ENCODE peak calls at places on chromosomes 1 and 21, in ten cellular contexts. F, N, P, W, O, R, K, G, H and L are unnamed samples. For H3K27me3 and H3K9me3, the result is how much of the 10 kb centered on the place peaks cover.

GRCh38 chr1:30684881-30685795 is 38.2 kb downstream of the MATN1 start:
- DNase-seq in F (peak), P (peak), O (peak), G (no peak), W (peak), K (no peak), R (peak), N (peak), H (no peak), L (peak)

GRCh38 chr1:87329051-87329755 is 523 bp downstream of the LMO4 start:
- DNase-seq in O (peak), R (peak), F (peak), W (peak), P (peak), H (peak), N (peak), K (no peak), G (peak), L (peak)

GRCh38 chr21:38343691-38344090 is 86.9 kb downstream of the KCNJ15 start:
- DNase-seq in N (peak), G (no peak), R (no peak), K (no peak), H (peak), P (peak), F (peak), W (no peak), O (no peak), L (no peak)

GRCh38 chr1:27070390-27071048 is 57.9 kb upstream of the TENT5B start:
- DNase-seq in R (peak), K (no peak), G (no peak), W (no peak), F (peak), H (no peak), N (no peak), P (no peak), O (no peak), L (no peak)

GRCh38 chr1:94322696-94323095 is 85.3 kb upstream of the ARHGAP29 start:
- DNase-seq in F (no peak), O (no peak), P (no peak), G (no peak), W (no peak), R (peak), H (no peak), K (no peak), N (no peak), L (peak)

GRCh38 chr1:17419626-17420328 is 19.7 kb downstream of the RCC2 start:
- DNase-seq in K (peak), N (peak), G (peak), H (peak), W (peak), F (peak), P (peak), O (peak), R (peak), L (peak)

GRCh38 chr1:191240925-191241324 is 763.3 kb upstream of the BRINP3 start:
- DNase-seq in K (no peak), W (no peak), G (no peak), H (peak), N (no peak), O (no peak), P (no peak), R (no peak), F (no peak), L (no peak)

GRCh38 chr1:173914366-173914871 is 2.7 kb downstream of the SERPINC1 start:
- DNase-seq in O (peak), F (peak), R (peak), P (no peak), W (no peak), K (no peak), H (peak), G (no peak), N (no peak), L (no peak)

GRCh38 chr1:31764307-31765040 is at the start of gene ADGRB2:
- DNase-seq in P (no peak), R (peak), F (no peak), H (no peak), K (no peak), N (no peak), O (no peak), W (no peak), G (no peak), L (peak)

GRCh38 chr1:33725037-33725436 is 138.8 kb upstream of the HMGB4 start:
- DNase-seq in G (no peak), P (no peak), K (no peak), W (no peak), F (no peak), H (no peak), O (no peak), R (no peak), N (no peak), L (no peak)

GRCh38 chr1:34398205-34398915 is 221.7 kb downstream of the C1orf94 start:
- DNase-seq in O (no peak), N (no peak), H (no peak), G (no peak), R (no peak), K (no peak), P (no peak), W (no peak), F (no peak), L (no peak)

GRCh38 chr1:208934933-208935332 is 648.6 kb upstream of the CAMK1G start:
- DNase-seq in H (no peak), O (no peak), K (no peak), R (no peak), P (no peak), W (no peak), N (no peak), G (no peak), F (no peak), L (no peak)

GRCh38 chr1:86205741-86206140 is 49.2 kb upstream of the COL24A1 start:
- DNase-seq in N (no peak), P (no peak), K (no peak), R (no peak), H (no peak), O (no peak), W (no peak), F (no peak), G (no peak), L (no peak)

GRCh38 chr1:68141079-68141800 is 90.8 kb upstream of the DIRAS3 start:
- DNase-seq in N (no peak), G (no peak), R (peak), O (no peak), H (peak), F (no peak), W (no peak), K (no peak), P (no peak), L (no peak)

GRCh38 chr21:43020177-43020576 is 45.8 kb downstream of the PKNOX1 start:
- DNase-seq in O (no peak), R (no peak), H (no peak), N (no peak), P (no peak), G (no peak), K (no peak), F (no peak), W (no peak), L (no peak)

GRCh38 chr1:145972580-145972979 is 8.1 kb downstream of the POLR3GL start:
- DNase-seq in K (no peak), N (no peak), F (no peak), H (no peak), R (peak), O (no peak), G (no peak), W (no peak), P (peak), L (no peak)

GRCh38 chr1:156806512-156807440 is 9.9 kb downstream of the SH2D2A start:
- DNase-seq in H (no peak), R (no peak), G (no peak), P (peak), N (no peak), W (no peak), O (no peak), F (no peak), K (no peak), L (no peak)

GRCh38 chr1:203268901-203269653 is 36.2 kb upstream of the BTG2 start:
- DNase-seq in K (peak), N (peak), P (peak), O (peak), F (peak), W (no peak), R (peak), H (peak), G (no peak), L (no peak)

DNA sequence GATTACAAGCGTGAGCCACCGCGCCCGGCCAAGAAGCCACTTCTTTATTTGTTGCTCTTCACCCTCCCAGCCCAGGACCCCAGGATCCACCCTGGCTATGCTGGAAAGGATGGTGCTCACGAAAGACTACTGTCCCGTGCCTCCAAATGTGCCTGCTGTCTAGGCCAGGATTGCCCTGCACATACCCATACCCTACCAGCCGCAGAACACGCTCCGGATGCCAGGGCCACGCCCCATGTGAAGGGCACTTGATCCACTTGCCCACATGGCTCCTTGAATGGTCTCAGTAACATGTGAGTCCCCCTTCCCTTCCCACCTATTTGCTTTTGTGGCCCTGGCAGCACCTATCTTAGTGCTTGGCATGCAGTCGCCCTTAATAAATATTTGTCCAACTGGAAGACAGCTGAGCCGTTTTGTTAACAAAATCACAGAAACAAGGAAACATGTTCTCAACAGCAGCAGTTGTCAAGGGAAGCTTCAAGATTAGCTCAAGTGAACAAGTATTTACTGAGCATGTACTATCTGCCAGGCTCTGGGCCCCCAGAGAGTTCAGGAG is 13.8 kb upstream of the UBXN10 start:
- DNase-seq in W (no peak), P (no peak), K (no peak), H (no peak), O (no peak), F (no peak), N (peak), G (no peak), R (no peak), L (no peak)
- H3K27me3 ChIP-seq in W (under half), P (under half), K (under half), H (under half), O (under half), F (under half), N (under half), G (under half), R (under half), L (under half)

DNA sequence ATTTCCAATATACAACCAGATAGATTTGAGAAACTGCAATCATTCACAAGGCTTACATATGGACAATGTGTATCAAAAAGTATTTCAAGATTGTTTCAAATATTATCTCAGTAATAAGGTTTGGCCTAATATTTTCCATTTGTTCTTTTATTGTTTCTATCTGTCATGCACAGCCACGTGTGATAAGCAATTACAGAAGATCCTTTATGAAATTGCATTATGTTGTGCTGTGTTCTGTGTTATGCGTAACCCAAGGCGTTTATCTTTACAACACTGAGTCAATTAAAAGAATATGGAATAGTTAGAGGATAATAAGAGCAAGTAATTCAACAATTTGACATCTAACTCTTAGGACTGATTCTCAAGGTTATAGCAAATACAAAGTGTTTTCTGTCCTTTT is 1009.3 kb upstream of the PRMT6 start:
- DNase-seq in F (no peak), K (no peak), W (no peak), P (no peak), N (no peak), H (no peak), G (no peak), O (no peak), R (no peak), L (no peak)
- H3K9me3 ChIP-seq in F (under half), K (under half), W (under half), P (under half), N (under half), H (under half), G (under half), O (under half), R (under half), L (under half)

GRCh38 chr1:109776911-109777310 is 13.2 kb upstream of the EPS8L3 start:
- DNase-seq in N (peak), F (peak), R (peak), K (peak), O (peak), H (peak), G (peak), W (peak), P (peak), L (peak)

GRCh38 chr1:109775408-109775807 is 11.7 kb upstream of the EPS8L3 start:
- DNase-seq in N (no peak), G (no peak), F (no peak), H (no peak), P (no peak), R (no peak), O (no peak), K (no peak), W (peak), L (no peak)

GRCh38 chr1:109777980-109778625 is 14.4 kb upstream of the EPS8L3 start:
- DNase-seq in O (no peak), G (peak), K (no peak), P (peak), N (no peak), W (peak), F (peak), H (no peak), R (peak), L (no peak)

GRCh38 chr1:109776206-109776835 is 12.6 kb upstream of the EPS8L3 start:
- DNase-seq in O (no peak), F (peak), G (peak), W (peak), H (no peak), N (no peak), P (peak), K (no peak), R (peak), L (no peak)

GRCh38 chr1:109777436-109777835 is 13.7 kb upstream of the EPS8L3 start:
- DNase-seq in K (no peak), W (peak), O (no peak), P (peak), H (no peak), F (peak), R (no peak), G (peak), N (no peak), L (no peak)
- H3K4me3 ChIP-seq in K (no peak), W (no peak), O (no peak), P (no peak), H (no peak), F (no peak), R (no peak), G (no peak), N (no peak), L (no peak)

DNA sequence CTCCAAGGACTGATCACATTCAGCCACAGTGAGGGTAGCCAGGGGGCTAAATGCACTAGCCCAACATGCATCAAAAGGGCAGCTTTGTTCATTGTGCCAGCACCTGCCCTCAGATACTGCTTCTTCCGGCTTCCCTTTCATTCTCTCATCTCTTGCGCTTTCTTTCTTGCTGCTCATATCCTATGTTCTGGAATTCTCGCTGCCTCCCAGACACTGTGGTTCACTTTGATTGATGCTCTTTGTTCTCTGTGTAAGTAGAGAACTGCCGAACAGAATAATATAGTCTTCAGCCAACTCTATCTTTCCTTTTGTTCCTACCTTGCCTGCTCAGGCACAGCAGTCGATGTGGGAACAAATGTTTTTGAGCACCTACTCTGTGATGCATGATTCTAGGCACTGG is 50.1 kb upstream of the SYT6 start:
- DNase-seq in P (no peak), F (no peak), G (no peak), H (no peak), W (no peak), R (no peak), O (no peak), N (no peak), K (no peak), L (no peak)
- H3K27me3 ChIP-seq in P (under half), F (under half), G (half or more), H (under half), W (under half), R (under half), O (under half), N (under half), K (under half), L (under half)

DNA sequence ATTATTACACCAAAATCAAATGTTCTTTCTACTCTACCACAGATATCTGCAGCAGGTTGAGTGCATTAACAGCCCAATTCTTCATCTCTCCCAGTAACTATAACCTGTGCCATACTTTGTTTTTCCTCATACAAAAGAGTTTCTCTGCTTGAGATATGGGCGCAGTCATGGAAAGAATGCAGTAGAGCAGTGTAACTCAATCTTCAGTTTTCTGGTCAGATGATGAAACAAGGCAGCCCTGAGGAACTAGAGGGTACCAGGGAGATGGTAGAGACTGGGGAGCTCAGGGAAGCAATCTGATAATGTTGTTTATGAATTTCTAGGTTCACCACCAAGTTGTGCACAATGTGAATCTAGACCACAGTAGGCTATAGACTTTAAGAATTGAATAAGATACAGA is 39.6 kb downstream of the ASPM start:
- DNase-seq in K (no peak), R (no peak), O (no peak), G (no peak), F (no peak), N (no peak), H (no peak), P (no peak), W (no peak), L (no peak)
- H3K9me3 ChIP-seq in K (under half), R (under half), O (under half), G (under half), F (under half), N (under half), H (under half), P (under half), W (under half), L (under half)

DNA sequence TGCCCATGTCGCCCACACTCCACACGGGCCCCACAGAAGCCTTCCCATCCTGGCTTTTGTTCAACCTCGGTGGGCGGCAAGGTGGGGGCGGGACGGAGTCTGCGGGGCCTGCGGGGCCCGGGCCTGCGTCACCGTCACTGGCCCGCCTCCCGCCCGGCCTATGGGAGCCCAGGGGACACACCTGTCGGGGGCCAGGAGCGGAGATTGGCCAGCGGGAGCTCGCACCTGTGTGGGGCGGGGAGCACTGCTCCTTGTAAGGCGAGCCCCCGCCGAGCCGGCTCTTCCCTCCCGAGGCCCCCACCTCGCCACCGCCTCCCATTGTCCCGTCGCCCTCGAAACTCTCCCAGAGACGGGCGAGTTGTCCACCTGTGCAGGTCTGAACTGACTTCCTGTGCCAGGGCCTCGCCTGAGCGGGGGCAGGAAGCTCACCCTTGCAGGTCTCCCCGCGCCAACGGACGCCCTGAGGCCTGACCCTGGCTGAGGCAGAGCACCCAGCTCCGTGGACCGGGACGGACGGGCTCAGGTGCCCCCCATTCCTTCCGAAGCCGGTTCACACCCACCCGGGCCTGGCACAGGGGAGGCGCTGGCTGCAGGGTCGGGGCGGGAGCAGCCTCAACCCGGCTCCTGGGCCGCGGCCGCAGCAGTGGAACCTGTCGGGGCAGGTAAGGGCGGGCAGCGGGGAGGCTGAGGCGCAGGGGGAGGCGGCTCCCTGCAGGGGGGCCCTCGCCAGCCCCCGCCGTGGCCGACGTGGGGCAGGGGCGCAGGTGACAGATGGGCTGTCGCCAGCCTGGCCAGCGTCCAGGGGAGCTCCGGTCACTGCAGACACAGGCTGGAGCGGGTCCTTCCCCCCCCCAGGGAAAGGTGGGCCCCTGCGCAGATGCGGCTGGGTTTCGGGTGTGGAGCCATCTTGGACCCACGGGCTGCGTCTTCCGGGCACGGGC is 10.8 kb upstream of the TTLL10 start:
- DNase-seq in W (no peak), K (no peak), P (no peak), O (no peak), G (no peak), H (no peak), R (peak), N (peak), F (peak), L (peak)
- H3K4me3 ChIP-seq in W (no peak), K (no peak), P (no peak), O (no peak), G (no peak), H (no peak), R (no peak), N (peak), F (peak), L (peak)

GRCh38 chr1:206115791-206116190 is 1.4 kb downstream of the AVPR1B start:
- DNase-seq in R (no peak), P (no peak), W (no peak), F (no peak), N (no peak), K (no peak), O (no peak), H (no peak), G (no peak), L (no peak)

GRCh38 chr1:206116873-206117150 is 376 bp downstream of the AVPR1B start:
- DNase-seq in R (no peak), F (no peak), K (no peak), O (no peak), H (no peak), G (no peak), W (no peak), P (no peak), N (no peak), L (no peak)

GRCh38 chr1:206116191-206116872 is 856 bp downstream of the AVPR1B start:
- DNase-seq in K (no peak), P (no peak), G (no peak), O (no peak), F (no peak), R (no peak), N (no peak), H (no peak), W (no peak), L (no peak)

GRCh38 chr1:206114692-206115430 is 2.3 kb downstream of the AVPR1B start:
- DNase-seq in F (no peak), H (no peak), W (no peak), K (no peak), G (no peak), R (no peak), O (no peak), N (no peak), P (no peak), L (no peak)

DNA sequence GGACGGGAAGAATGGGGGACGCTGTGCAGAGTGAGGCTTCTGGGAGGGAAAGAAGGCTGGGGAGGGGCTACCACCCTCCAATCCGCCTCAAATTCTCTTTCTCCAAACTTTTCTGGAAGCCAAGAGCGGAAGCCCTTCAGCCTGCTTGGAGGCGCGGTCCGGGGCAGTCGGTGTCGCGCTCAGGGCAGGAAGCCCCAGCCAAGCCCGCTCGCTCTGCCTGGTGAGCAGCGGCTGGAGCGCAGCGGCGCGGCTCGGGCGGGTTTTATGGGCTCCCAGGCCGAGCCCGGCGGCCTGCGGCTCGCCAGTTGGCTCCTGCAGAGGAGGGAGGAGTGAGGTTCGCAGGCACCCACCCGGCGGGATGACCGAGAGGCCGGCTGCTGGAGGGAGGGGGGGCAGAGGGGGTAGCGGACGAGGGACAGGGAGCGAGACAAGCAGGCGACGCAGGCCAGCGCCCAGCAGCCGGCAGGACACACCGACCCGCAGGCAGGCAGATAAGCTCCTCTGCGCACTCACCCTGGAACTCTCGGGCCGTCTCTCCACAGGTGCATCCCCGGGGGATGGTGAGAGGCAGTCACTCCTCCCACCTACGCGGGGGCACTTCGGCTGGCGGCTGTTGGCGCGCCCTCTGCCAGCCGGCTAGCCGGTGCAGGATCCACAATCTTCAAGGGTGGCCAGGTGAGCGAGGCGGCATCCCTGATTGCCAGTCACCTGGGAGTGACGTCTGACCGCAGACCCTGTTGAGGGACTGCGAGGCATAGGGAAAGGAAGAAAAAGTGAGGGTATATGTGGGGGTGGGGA is at the start of gene AVPR1B:
- DNase-seq in H (peak), P (no peak), O (no peak), R (peak), F (peak), K (no peak), G (peak), W (no peak), N (peak), L (peak)
- H3K27me3 ChIP-seq in H (under half), P (under half), O (under half), R (under half), F (under half), K (under half), G (under half), W (under half), N (under half), L (under half)